ENCODE peak calls at places on chromosomes 11 and 22, in nine cellular contexts. S is heart right ventricle; C is stimulated activated CD8-positive, alpha-beta memory T cell treated with anti-CD3 and anti-CD28 coated beads, Interleukin-4, amount 100 ng/mL, for 1 hour; Z is NCI-H2029 treated with DMSO at 0.1 percent for 48 hours; K is activated CD8-positive, alpha-beta T cell treated with anti-CD3 and anti-CD28 coated beads, Interleukin-2, amount 10 ng/mL, durations not matched to agents 7 days and 5 days; T is stimulated activated CD4-positive, alpha-beta T cell treated with anti-CD3 and anti-CD28 coated beads, Interleukin-1b, Interleukin-23, amount 100 ng/mL, for 1 hour; I is NT2/D1; O is cardiac fibroblast; Y is ACHN. Q is an unnamed sample.

GRCh38 chr22:27810566-27810965 is 9.0 kb upstream of the MN1 start:
- DNase-seq in O (peak), S (peak), Y (no peak), C (no peak), Z (no peak), K (no peak), I (no peak), T (no peak), Q (no peak)

GRCh38 chr11:130088909-130089668 is 19.4 kb downstream of the APLP2 start:
- DNase-seq in S (peak), K (no peak), Y (no peak), Z (peak), T (no peak), O (no peak), I (no peak), C (no peak), Q (no peak)

GRCh38 chr22:37197451-37198289 is 9.6 kb upstream of the C1QTNF6 start:
- DNase-seq in C (no peak), I (no peak), O (peak), T (no peak), S (no peak), K (no peak), Z (peak), Y (peak), Q (no peak)

GRCh38 chr11:33375236-33375635 is 118.1 kb downstream of the HIPK3 start:
- DNase-seq in S (no peak), Y (no peak), C (no peak), O (no peak), Z (no peak), T (no peak), K (no peak), I (no peak), Q (no peak)

GRCh38 chr11:60762851-60763691 is 6.4 kb downstream of the MS4A15 start:
- DNase-seq in K (no peak), T (no peak), C (no peak), S (no peak), Y (peak), O (peak), Z (peak), I (no peak), Q (no peak)

GRCh38 chr11:30412509-30412908 is 89.6 kb downstream of the ARL14EP start:
- DNase-seq in C (no peak), Z (no peak), S (no peak), Y (no peak), T (no peak), O (no peak), K (no peak), I (no peak), Q (no peak)

GRCh38 chr11:68332186-68332585 is 19.8 kb downstream of the LRP5 start:
- DNase-seq in I (no peak), S (no peak), O (no peak), K (no peak), T (no peak), C (no peak), Z (no peak), Y (no peak), Q (no peak)

GRCh38 chr11:34188181-34188580 is 82.8 kb downstream of the NAT10 start:
- DNase-seq in Y (no peak), K (no peak), Z (no peak), O (no peak), S (no peak), C (no peak), T (no peak), I (no peak), Q (no peak)

GRCh38 chr11:120129570-120129969 is 8.3 kb downstream of the TRIM29 start:
- DNase-seq in Y (no peak), T (no peak), K (no peak), S (no peak), O (no peak), Z (no peak), I (no peak), C (no peak), Q (no peak)

GRCh38 chr22:49601614-49602321 is 225.9 kb downstream of the BRD1 start:
- DNase-seq in Y (no peak), T (no peak), Z (no peak), K (no peak), S (no peak), O (no peak), I (no peak), C (no peak), Q (no peak)

GRCh38 chr11:114847599-114847998 is 169.3 kb downstream of the NXPE2 start:
- DNase-seq in Z (peak), C (no peak), I (no peak), K (no peak), S (no peak), O (no peak), T (no peak), Y (no peak), Q (peak)

GRCh38 chr11:1832181-1832988 is 2.4 kb upstream of the SYT8 start:
- DNase-seq in C (peak), I (peak), Z (no peak), T (peak), Y (peak), S (no peak), K (peak), O (no peak), Q (no peak)

GRCh38 chr11:120302001-120302805 is 22.9 kb upstream of the TLCD5 start:
- DNase-seq in T (no peak), Y (no peak), S (no peak), O (no peak), C (no peak), K (no peak), Z (peak), I (no peak), Q (no peak)

GRCh38 chr11:8384199-8384821 is 120.6 kb upstream of the LMO1 start:
- DNase-seq in I (no peak), S (no peak), Y (peak), C (no peak), Z (no peak), T (no peak), K (no peak), O (peak), Q (no peak)

GRCh38 chr11:102010776-102011500 is 36.3 kb upstream of the CFAP300 start:
- DNase-seq in O (peak), I (peak), T (no peak), K (no peak), S (peak), Y (peak), Z (no peak), C (no peak), Q (no peak)

GRCh38 chr22:39522567-39523300 is 2.4 kb downstream of the ATF4 start:
- DNase-seq in T (no peak), K (no peak), Z (peak), I (no peak), S (no peak), C (no peak), O (peak), Y (peak), Q (no peak)

GRCh38 chr11:134331565-134332188 is at the start of gene GLB1L2:
- DNase-seq in C (peak), T (peak), Z (peak), K (peak), Y (no peak), S (peak), I (peak), O (no peak), Q (peak)

GRCh38 chr22:48780597-48781277 is 1046.9 kb downstream of the BRD1 start:
- DNase-seq in I (no peak), O (no peak), T (no peak), Z (no peak), C (no peak), K (peak), Y (no peak), S (no peak), Q (no peak)

GRCh38 chr11:83303358-83303757 is 17.2 kb upstream of the CCDC90B start:
- DNase-seq in T (no peak), K (no peak), C (no peak), I (no peak), Z (no peak), O (no peak), S (no peak), Y (no peak), Q (no peak)

GRCh38 chr11:4418403-4418802 is 24.9 kb upstream of the TRIM21 start:
- DNase-seq in O (no peak), Z (no peak), K (no peak), S (no peak), C (no peak), T (no peak), I (no peak), Y (no peak), Q (no peak)

GRCh38 chr22:37032535-37033460 is 13.3 kb downstream of the MPST start:
- DNase-seq in Z (no peak), I (no peak), S (no peak), Y (peak), T (no peak), O (peak), K (no peak), C (no peak), Q (no peak)

GRCh38 chr11:88016392-88017020 is 158.7 kb downstream of the RAB38 start:
- DNase-seq in Y (peak), T (peak), I (peak), Z (peak), O (peak), C (peak), S (peak), K (peak), Q (peak)

GRCh38 chr11:118126082-118126838 is 26.4 kb downstream of the SCN4B start:
- DNase-seq in T (no peak), C (no peak), Z (no peak), K (no peak), I (no peak), S (no peak), O (no peak), Y (peak), Q (no peak)